ENCODE peak calls at places on chromosome 17, in five cellular contexts. One of them, this sample, is unnamed.

GRCh38 chr17:75689441-75689873 is 22.3 kb downstream of the SAP30BP start:
- DNase-seq in pancreas: no peak
- DNase-seq in psoas muscle: no peak
- DNase-seq in transverse colon: no peak
- DNase-seq in endothelial cell of umbilical vein: no peak
- DNase-seq in this sample: no peak

GRCh38 chr17:41602524-41602923 is 10.0 kb downstream of the KRT16 start:
- DNase-seq in pancreas: no peak
- DNase-seq in psoas muscle: no peak
- DNase-seq in transverse colon: no peak
- DNase-seq in endothelial cell of umbilical vein: no peak
- DNase-seq in this sample: no peak

GRCh38 chr17:61547113-61547512 is 43.9 kb downstream of the NACA2 start:
- DNase-seq in transverse colon: no peak
- DNase-seq in endothelial cell of umbilical vein: no peak
- DNase-seq in psoas muscle: no peak
- DNase-seq in pancreas: no peak
- DNase-seq in this sample: no peak

GRCh38 chr17:2222901-2223616 is 80.5 kb downstream of the SMG6 start:
- DNase-seq in endothelial cell of umbilical vein: peak; percentile 66
- DNase-seq in transverse colon: peak; percentile 57
- DNase-seq in pancreas: peak; percentile 72
- DNase-seq in psoas muscle: peak; percentile 84
- DNase-seq in this sample: no peak

GRCh38 chr17:76556759-76557367 is 17.0 kb downstream of the PRCD start:
- DNase-seq in transverse colon: peak; percentile 36
- DNase-seq in pancreas: no peak
- DNase-seq in psoas muscle: no peak
- DNase-seq in endothelial cell of umbilical vein: no peak
- DNase-seq in this sample: no peak

GRCh38 chr17:73644145-73645049 is at the start of gene SDK2:
- DNase-seq in endothelial cell of umbilical vein: no peak
- DNase-seq in transverse colon: no peak
- DNase-seq in pancreas: no peak
- DNase-seq in psoas muscle: peak; percentile 50
- DNase-seq in this sample: peak; percentile 26

GRCh38 chr17:28901866-28902818 is 737 bp downstream of the DHRS13 start:
- DNase-seq in endothelial cell of umbilical vein: no peak
- DNase-seq in transverse colon: peak; percentile 65
- DNase-seq in psoas muscle: no peak
- DNase-seq in pancreas: peak; percentile 45
- DNase-seq in this sample: peak; percentile 23

GRCh38 chr17:65542067-65542466 is 19.4 kb downstream of the AXIN2 start:
- DNase-seq in psoas muscle: no peak
- DNase-seq in endothelial cell of umbilical vein: no peak
- DNase-seq in transverse colon: no peak
- DNase-seq in pancreas: no peak
- DNase-seq in this sample: no peak

GRCh38 chr17:2405247-2405926 is 4.5 kb upstream of the MNT start:
- DNase-seq in psoas muscle: no peak
- DNase-seq in transverse colon: no peak
- DNase-seq in endothelial cell of umbilical vein: peak; percentile 43
- DNase-seq in pancreas: peak; percentile 19
- DNase-seq in this sample: peak; percentile 73

GRCh38 chr17:77074681-77075080 is 66.1 kb upstream of the SEC14L1 start:
- DNase-seq in pancreas: no peak
- DNase-seq in transverse colon: no peak
- DNase-seq in endothelial cell of umbilical vein: no peak
- DNase-seq in psoas muscle: no peak
- DNase-seq in this sample: no peak

GRCh38 chr17:74770498-74771318 is 5.4 kb downstream of the NAT9 start:
- DNase-seq in endothelial cell of umbilical vein: peak; percentile 43
- DNase-seq in pancreas: peak; percentile 78
- DNase-seq in transverse colon: peak; percentile 85
- DNase-seq in psoas muscle: peak; percentile 81
- DNase-seq in this sample: no peak

GRCh38 chr17:42121066-42121769 is at the start of gene KAT2A:
- DNase-seq in psoas muscle: peak; percentile 90
- DNase-seq in transverse colon: peak; percentile 88
- DNase-seq in endothelial cell of umbilical vein: peak; percentile 79
- DNase-seq in pancreas: peak; percentile 76
- DNase-seq in this sample: peak; percentile 88

GRCh38 chr17:14091367-14091766 is 22.1 kb downstream of the COX10 start:
- DNase-seq in endothelial cell of umbilical vein: peak; percentile 40
- DNase-seq in psoas muscle: no peak
- DNase-seq in pancreas: no peak
- DNase-seq in transverse colon: no peak
- DNase-seq in this sample: no peak

GRCh38 chr17:62760888-62761267 is 47.2 kb downstream of the MARCHF10 start:
- DNase-seq in psoas muscle: no peak
- DNase-seq in pancreas: no peak
- DNase-seq in transverse colon: no peak
- DNase-seq in endothelial cell of umbilical vein: no peak
- DNase-seq in this sample: no peak

GRCh38 chr17:7295230-7296180 is 1.1 kb upstream of the YBX2 start:
- DNase-seq in pancreas: no peak
- DNase-seq in endothelial cell of umbilical vein: no peak
- DNase-seq in transverse colon: no peak
- DNase-seq in psoas muscle: no peak
- DNase-seq in this sample: no peak

GRCh38 chr17:49910094-49910857 is 58.7 kb upstream of the DLX4 start:
- DNase-seq in pancreas: no peak
- DNase-seq in transverse colon: no peak
- DNase-seq in psoas muscle: no peak
- DNase-seq in endothelial cell of umbilical vein: peak; percentile 2
- DNase-seq in this sample: no peak

GRCh38 chr17:45227631-45228120 is 6.0 kb downstream of the FMNL1 start:
- DNase-seq in pancreas: no peak
- DNase-seq in psoas muscle: peak; percentile 50
- DNase-seq in endothelial cell of umbilical vein: no peak
- DNase-seq in transverse colon: no peak
- DNase-seq in this sample: no peak

GRCh38 chr17:53313746-53314145 is 509.0 kb upstream of the KIF2B start:
- DNase-seq in transverse colon: no peak
- DNase-seq in psoas muscle: no peak
- DNase-seq in pancreas: no peak
- DNase-seq in endothelial cell of umbilical vein: no peak
- DNase-seq in this sample: no peak

GRCh38 chr17:65037157-65037556 is 19.4 kb downstream of the GNA13 start:
- DNase-seq in psoas muscle: no peak
- DNase-seq in pancreas: no peak
- DNase-seq in transverse colon: no peak
- DNase-seq in endothelial cell of umbilical vein: no peak
- DNase-seq in this sample: no peak

GRCh38 chr17:78322858-78323455 is 36.9 kb downstream of the SOCS3 start:
- DNase-seq in psoas muscle: peak; percentile 89
- DNase-seq in transverse colon: peak; percentile 34
- DNase-seq in pancreas: no peak
- DNase-seq in endothelial cell of umbilical vein: no peak
- DNase-seq in this sample: no peak

DNA sequence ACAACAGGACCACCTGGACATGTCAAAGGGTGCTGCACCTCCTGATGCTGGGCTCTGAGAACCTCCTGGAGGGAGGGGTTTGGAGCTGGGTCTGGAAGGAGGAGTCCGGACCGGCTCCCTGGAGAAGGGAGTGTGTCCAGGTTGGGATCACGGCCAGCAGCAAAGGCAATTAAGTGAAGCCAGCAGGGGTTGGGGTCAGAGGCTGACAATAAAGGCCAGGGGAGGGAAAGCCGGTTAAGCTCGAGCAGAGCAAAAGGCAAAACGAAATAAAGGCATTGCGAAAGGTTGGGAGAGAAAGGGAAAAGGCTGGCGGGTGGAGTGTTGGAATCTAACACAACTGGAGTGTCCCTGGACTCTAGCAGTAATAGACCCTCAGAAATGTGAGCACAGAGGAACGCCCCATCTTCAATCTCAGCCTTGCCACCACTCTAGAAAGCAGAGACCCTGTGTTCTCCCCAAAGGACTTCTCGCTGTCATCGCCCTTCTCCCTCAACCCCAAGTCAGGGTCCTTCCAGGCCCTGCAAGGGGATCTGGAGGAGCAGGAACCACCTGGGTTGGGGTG is 905 bp upstream of the CACNG4 start:
- DNase-seq in psoas muscle: no peak
- DNase-seq in endothelial cell of umbilical vein: no peak
- DNase-seq in transverse colon: no peak
- DNase-seq in pancreas: no peak
- DNase-seq in this sample: no peak
- H3K4me3 ChIP-seq in psoas muscle: no peak overlapping the region
- H3K4me3 ChIP-seq in endothelial cell of umbilical vein: no peak overlapping the region
- H3K4me3 ChIP-seq in transverse colon: no peak overlapping the region
- H3K4me3 ChIP-seq in pancreas: no peak overlapping the region
- H3K4me3 ChIP-seq in this sample: no peak overlapping the region

DNA sequence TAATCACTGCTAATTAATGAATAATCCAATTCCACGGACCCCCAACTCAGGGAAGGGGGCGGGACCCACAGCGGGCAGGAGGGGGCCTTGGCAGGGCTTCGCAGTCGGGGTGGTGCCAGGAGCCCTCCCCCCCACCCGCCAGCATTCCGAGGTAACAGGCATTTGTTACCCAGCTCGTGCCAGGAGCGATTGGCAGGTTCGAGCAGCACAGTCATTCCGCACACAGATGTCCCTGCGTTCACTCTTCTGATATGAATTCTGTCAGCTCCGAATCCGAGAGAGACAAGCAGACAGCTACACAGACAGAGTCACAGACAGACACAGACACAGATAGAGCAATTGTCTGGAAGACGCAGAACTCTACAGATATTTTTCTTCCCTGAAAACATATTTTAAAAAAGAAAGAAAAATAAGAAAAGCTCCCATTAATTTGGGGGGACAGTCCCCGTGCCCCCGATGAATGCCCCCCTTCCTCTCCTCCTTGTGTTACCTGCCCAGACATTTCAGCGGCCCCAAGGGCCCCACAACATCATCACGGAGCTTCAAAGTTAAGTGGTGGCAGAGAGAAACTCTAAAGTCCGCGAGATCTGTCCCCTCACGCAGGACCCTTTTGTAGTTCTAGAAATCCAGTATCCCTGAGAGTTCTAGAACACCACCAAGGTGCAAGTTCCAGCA is 10.2 kb downstream of the NEUROD2 start:
- DNase-seq in endothelial cell of umbilical vein: no peak
- DNase-seq in psoas muscle: no peak
- DNase-seq in transverse colon: no peak
- DNase-seq in pancreas: no peak
- DNase-seq in this sample: no peak
- H3K27me3 ChIP-seq in endothelial cell of umbilical vein: peaks cover 77% of the 10 kb centered on the region
- H3K27me3 ChIP-seq in psoas muscle: no peaks in the 10 kb centered on the region
- H3K27me3 ChIP-seq in transverse colon: peaks cover 100% of the 10 kb centered on the region
- H3K27me3 ChIP-seq in pancreas: peaks cover 44% of the 10 kb centered on the region
- H3K27me3 ChIP-seq in this sample: peaks cover 91% of the 10 kb centered on the region

DNA sequence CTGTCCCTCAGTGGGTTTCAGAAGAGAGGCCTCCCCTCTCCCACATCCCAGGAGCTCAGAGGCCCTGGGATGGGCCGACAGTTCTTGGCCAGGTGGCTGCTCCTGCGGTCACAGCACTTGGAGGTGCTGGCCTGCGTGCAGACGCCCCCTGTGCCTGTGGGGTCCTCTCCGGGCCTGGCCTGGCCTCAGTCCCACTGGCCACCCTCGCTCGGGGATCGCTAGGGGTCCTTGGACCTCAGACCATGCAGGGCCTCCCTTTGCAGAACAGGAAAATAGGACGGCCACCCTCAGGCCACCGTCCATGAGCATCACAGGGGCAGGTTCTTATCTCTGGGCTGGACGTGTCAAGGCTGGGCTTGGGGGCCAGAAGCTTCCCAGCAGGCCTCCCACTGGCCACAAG is 30.0 kb downstream of the METRNL start:
- DNase-seq in transverse colon: no peak
- DNase-seq in endothelial cell of umbilical vein: no peak
- DNase-seq in pancreas: no peak
- DNase-seq in psoas muscle: no peak
- DNase-seq in this sample: no peak
- H3K4me3 ChIP-seq in transverse colon: no peak overlapping the region
- H3K4me3 ChIP-seq in endothelial cell of umbilical vein: no peak overlapping the region
- H3K4me3 ChIP-seq in pancreas: no peak overlapping the region
- H3K4me3 ChIP-seq in psoas muscle: no peak overlapping the region
- H3K4me3 ChIP-seq in this sample: no peak overlapping the region

GRCh38 chr17:48722924-48723554 is at the start of gene PRAC2:
- DNase-seq in pancreas: no peak
- DNase-seq in psoas muscle: no peak
- DNase-seq in transverse colon: no peak
- DNase-seq in endothelial cell of umbilical vein: no peak
- DNase-seq in this sample: peak; percentile 84
- H3K27me3 ChIP-seq in pancreas: peaks cover 83% of the 10 kb centered on the region
- H3K27me3 ChIP-seq in psoas muscle: peaks cover 9% of the 10 kb centered on the region
- H3K27me3 ChIP-seq in transverse colon: peaks cover 100% of the 10 kb centered on the region
- H3K27me3 ChIP-seq in endothelial cell of umbilical vein: peaks cover 95% of the 10 kb centered on the region
- H3K27me3 ChIP-seq in this sample: no peaks in the 10 kb centered on the region

GRCh38 chr17:38674749-38675615 is at the start of gene EPOP:
- DNase-seq in psoas muscle: peak; percentile 87
- DNase-seq in pancreas: peak; percentile 90
- DNase-seq in transverse colon: peak; percentile 86
- DNase-seq in endothelial cell of umbilical vein: peak; percentile 85
- DNase-seq in this sample: peak; percentile 90

GRCh38 chr17:38673714-38674012 is 1.1 kb downstream of the EPOP start:
- DNase-seq in pancreas: no peak
- DNase-seq in endothelial cell of umbilical vein: no peak
- DNase-seq in psoas muscle: no peak
- DNase-seq in transverse colon: no peak
- DNase-seq in this sample: no peak

GRCh38 chr17:38671939-38672720 is 2.6 kb downstream of the EPOP start:
- DNase-seq in psoas muscle: no peak
- DNase-seq in pancreas: no peak
- DNase-seq in transverse colon: no peak
- DNase-seq in endothelial cell of umbilical vein: no peak
- DNase-seq in this sample: no peak

GRCh38 chr17:38674013-38674748 is 576 bp downstream of the EPOP start:
- DNase-seq in transverse colon: peak; percentile 22
- DNase-seq in pancreas: peak; percentile 35
- DNase-seq in psoas muscle: peak; percentile 60
- DNase-seq in endothelial cell of umbilical vein: no peak
- DNase-seq in this sample: no peak

GRCh38 chr17:38672788-38673713 is 1.7 kb downstream of the EPOP start:
- DNase-seq in transverse colon: no peak
- DNase-seq in psoas muscle: no peak
- DNase-seq in endothelial cell of umbilical vein: no peak
- DNase-seq in pancreas: peak; percentile 33
- DNase-seq in this sample: no peak
- H3K4me3 ChIP-seq in transverse colon: no peak overlapping the region
- H3K4me3 ChIP-seq in psoas muscle: peak overlapping the region; percentile 74
- H3K4me3 ChIP-seq in endothelial cell of umbilical vein: no peak overlapping the region
- H3K4me3 ChIP-seq in pancreas: peak overlapping the region; percentile 67
- H3K4me3 ChIP-seq in this sample: no peak overlapping the region